ENCODE peak calls at places on chromosomes 5 and 9, in eight cellular contexts. C, F, Z, I, L, P, H and G are unnamed samples. For H3K4me1, the result is how much of the 10 kb centered on the place peaks cover.

GRCh38 chr9:133843751-133844373 is 105.7 kb upstream of the SARDH start:
- DNase-seq in C (no peak), F (no peak), Z (no peak), I (no peak), L (peak), P (no peak), H (no peak), G (no peak)

GRCh38 chr9:69324549-69325401 is at the start of gene ENTREP1:
- DNase-seq in C (peak), F (peak), Z (peak), I (peak), L (peak), P (peak), H (peak), G (peak)

GRCh38 chr9:86946712-86947145 is 577 bp downstream of the GAS1 start:
- DNase-seq in C (peak), F (peak), Z (peak), I (no peak), L (peak), P (peak), H (peak), G (no peak)

GRCh38 chr5:22669345-22669744 is 183.8 kb downstream of the CDH12 start:
- DNase-seq in C (no peak), F (no peak), Z (no peak), I (no peak), L (no peak), P (no peak), H (no peak), G (no peak)

GRCh38 chr9:120416816-120417427 is 163.0 kb downstream of the CDK5RAP2 start:
- DNase-seq in C (no peak), F (no peak), Z (no peak), I (no peak), L (no peak), P (no peak), H (no peak), G (no peak)

GRCh38 chr5:175328176-175328575 is 115.8 kb downstream of the DRD1 start:
- DNase-seq in C (no peak), F (no peak), Z (no peak), I (no peak), L (no peak), P (no peak), H (no peak), G (no peak)

GRCh38 chr5:72194846-72195245 is 87.6 kb downstream of the MAP1B start:
- DNase-seq in C (no peak), F (no peak), Z (no peak), I (no peak), L (no peak), P (no peak), H (no peak), G (no peak)

GRCh38 chr5:31809037-31809910 is 170.3 kb downstream of the PDZD2 start:
- DNase-seq in C (peak), F (peak), Z (no peak), I (peak), L (peak), P (peak), H (peak), G (peak)

GRCh38 chr9:71544464-71544863 is 223.8 kb downstream of the CEMIP2 start:
- DNase-seq in C (no peak), F (no peak), Z (no peak), I (no peak), L (no peak), P (no peak), H (no peak), G (no peak)

GRCh38 chr5:149799119-149799623 is 69.1 kb downstream of the PPARGC1B start:
- DNase-seq in C (peak), F (no peak), Z (no peak), I (peak), L (no peak), P (peak), H (no peak), G (no peak)

GRCh38 chr5:62134811-62135210 is 171.2 kb upstream of the KIF2A start:
- DNase-seq in C (no peak), F (no peak), Z (no peak), I (no peak), L (no peak), P (no peak), H (no peak), G (no peak)

GRCh38 chr5:111641533-111642230 is 115.3 kb downstream of the NREP start:
- DNase-seq in C (no peak), F (no peak), Z (no peak), I (peak), L (no peak), P (no peak), H (no peak), G (no peak)

GRCh38 chr5:122584411-122585110 is 190.3 kb upstream of the SNX2 start:
- DNase-seq in C (no peak), F (no peak), Z (no peak), I (no peak), L (no peak), P (no peak), H (no peak), G (no peak)

GRCh38 chr5:33409435-33410146 is 31.2 kb upstream of the TARS1 start:
- DNase-seq in C (no peak), F (no peak), Z (no peak), I (no peak), L (no peak), P (no peak), H (no peak), G (no peak)

GRCh38 chr5:157819502-157820125 is 39.3 kb downstream of the CLINT1 start:
- DNase-seq in C (no peak), F (no peak), Z (no peak), I (no peak), L (peak), P (no peak), H (no peak), G (no peak)

GRCh38 chr5:80078921-80079320 is 43.8 kb downstream of the THBS4 start:
- DNase-seq in C (no peak), F (no peak), Z (no peak), I (no peak), L (no peak), P (no peak), H (no peak), G (no peak)

GRCh38 chr5:160165137-160166068 is 46.2 kb upstream of the PWWP2A start:
- DNase-seq in C (peak), F (peak), Z (peak), I (peak), L (peak), P (peak), H (peak), G (peak)

DNA sequence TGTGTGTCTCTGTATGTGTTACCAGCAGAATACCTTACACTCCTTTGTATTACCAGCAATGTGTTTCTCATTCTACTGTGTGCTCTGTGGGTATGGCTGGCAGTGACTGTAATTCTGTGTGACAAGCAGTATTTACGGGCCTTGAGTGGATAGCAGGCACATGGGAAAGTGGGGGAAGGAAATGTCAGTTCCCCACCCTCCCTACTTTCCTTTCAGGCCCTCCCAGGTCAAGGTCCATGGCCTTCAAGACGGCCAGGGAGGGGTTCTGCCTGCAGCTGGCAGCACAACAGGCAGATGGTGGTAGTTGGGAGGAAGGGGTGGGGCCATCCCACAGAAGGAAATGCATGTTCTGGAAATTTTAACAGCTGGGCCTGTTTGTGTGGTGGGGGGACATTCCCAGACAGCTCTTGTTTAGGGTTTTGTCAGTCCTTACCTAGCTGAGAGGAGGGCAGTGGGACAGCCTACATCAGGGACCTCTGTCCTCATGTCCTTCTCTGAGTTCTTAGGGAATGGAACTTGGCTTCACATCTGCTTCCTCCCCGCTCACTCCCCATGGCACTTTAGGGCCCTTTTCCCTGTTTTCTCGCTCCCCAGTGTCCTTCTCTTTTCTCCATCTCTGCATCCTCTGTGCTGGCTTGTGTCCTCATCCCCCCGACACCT is 14.6 kb upstream of the TNIP1 start:
- DNase-seq in C (no peak), F (peak), Z (no peak), I (no peak), L (no peak), P (peak), H (no peak), G (no peak)
- H3K4me1 ChIP-seq in C (under half), F (under half), Z (under half), I (under half), L (under half), P (under half), H (half or more), G (under half)

GRCh38 chr5:132262882-132263547 is 5.5 kb downstream of the PDLIM4 start:
- DNase-seq in C (no peak), F (no peak), Z (no peak), I (no peak), L (no peak), P (no peak), H (no peak), G (no peak)

GRCh38 chr5:132265336-132266030 is 8.0 kb downstream of the PDLIM4 start:
- DNase-seq in C (peak), F (peak), Z (no peak), I (peak), L (no peak), P (peak), H (no peak), G (no peak)

GRCh38 chr5:132261881-132262845 is 4.7 kb downstream of the PDLIM4 start:
- DNase-seq in C (no peak), F (no peak), Z (no peak), I (no peak), L (no peak), P (no peak), H (no peak), G (no peak)

GRCh38 chr5:132264546-132265335 is 7.2 kb downstream of the PDLIM4 start:
- DNase-seq in C (no peak), F (no peak), Z (no peak), I (no peak), L (no peak), P (no peak), H (no peak), G (no peak)

GRCh38 chr5:132263548-132264261 is 6.2 kb downstream of the PDLIM4 start:
- DNase-seq in C (peak), F (peak), Z (peak), I (peak), L (no peak), P (peak), H (no peak), G (peak)
- H3K27ac ChIP-seq in C (peak), F (peak), Z (peak), I (peak), L (no peak), P (no peak), H (no peak), G (no peak)

GRCh38 chr9:13023498-13023897 is 248.7 kb downstream of the LURAP1L start:
- DNase-seq in C (no peak), F (no peak), Z (no peak), I (peak), L (no peak), P (no peak), H (no peak), G (no peak)
- H3K4me1 ChIP-seq in C (under half), F (under half), Z (under half), I (under half), L (under half), P (under half), H (under half), G (under half)

GRCh38 chr5:164972973-164973372 is 1467.6 kb downstream of the MAT2B start:
- DNase-seq in C (no peak), F (no peak), Z (no peak), I (no peak), L (no peak), P (no peak), H (no peak), G (no peak)
- H3K27ac ChIP-seq in C (no peak), F (no peak), Z (no peak), I (no peak), L (no peak), P (no peak), H (no peak), G (no peak)

GRCh38 chr5:119327018-119327417 is 28.8 kb upstream of the TNFAIP8 start:
- DNase-seq in C (no peak), F (no peak), Z (no peak), I (no peak), L (no peak), P (peak), H (no peak), G (no peak)

GRCh38 chr5:119331566-119332095 is 24.2 kb upstream of the TNFAIP8 start:
- DNase-seq in C (no peak), F (no peak), Z (no peak), I (no peak), L (no peak), P (no peak), H (no peak), G (no peak)

GRCh38 chr5:119328753-119329602 is 26.8 kb upstream of the TNFAIP8 start:
- DNase-seq in C (no peak), F (no peak), Z (no peak), I (no peak), L (no peak), P (peak), H (no peak), G (no peak)

GRCh38 chr5:119330367-119331183 is 25.2 kb upstream of the TNFAIP8 start:
- DNase-seq in C (no peak), F (no peak), Z (no peak), I (no peak), L (no peak), P (no peak), H (no peak), G (no peak)

GRCh38 chr5:119329701-119330100 is 26.1 kb upstream of the TNFAIP8 start:
- DNase-seq in C (no peak), F (no peak), Z (no peak), I (no peak), L (no peak), P (no peak), H (no peak), G (no peak)
- H3K4me1 ChIP-seq in C (half or more), F (under half), Z (half or more), I (under half), L (under half), P (under half), H (under half), G (under half)